ENCODE peak calls at places on chromosome 11, in six cellular contexts. One of them, this sample, is unnamed.

GRCh38 chr11:118224512-118225180 is at the start of gene JAML:
- DNase-seq in H1: no peak
- DNase-seq in IMR-90: no peak
- DNase-seq in H9: no peak
- DNase-seq in trophoblast cell: no peak
- DNase-seq in mesenchymal stem cell: no peak
- DNase-seq in this sample: no peak

GRCh38 chr11:114348200-114349191 is 51.8 kb downstream of the C11orf71 start:
- DNase-seq in H1: peak
- DNase-seq in IMR-90: peak
- DNase-seq in H9: peak
- DNase-seq in trophoblast cell: peak
- DNase-seq in mesenchymal stem cell: peak
- DNase-seq in this sample: peak

GRCh38 chr11:61160487-61161189 is 588 bp downstream of the VPS37C start:
- DNase-seq in H1: no peak
- DNase-seq in IMR-90: no peak
- DNase-seq in H9: no peak
- DNase-seq in trophoblast cell: no peak
- DNase-seq in mesenchymal stem cell: peak
- DNase-seq in this sample: no peak

GRCh38 chr11:57471496-57471895 is 11.2 kb downstream of the RTN4RL2 start:
- DNase-seq in H1: no peak
- DNase-seq in IMR-90: no peak
- DNase-seq in H9: no peak
- DNase-seq in trophoblast cell: no peak
- DNase-seq in mesenchymal stem cell: no peak
- DNase-seq in this sample: no peak

GRCh38 chr11:1242289-1242688 is 19.4 kb downstream of the MUC5B start:
- DNase-seq in H1: no peak
- DNase-seq in IMR-90: no peak
- DNase-seq in H9: no peak
- DNase-seq in trophoblast cell: no peak
- DNase-seq in mesenchymal stem cell: no peak
- DNase-seq in this sample: no peak

GRCh38 chr11:115275045-115275444 is 229.2 kb downstream of the CADM1 start:
- DNase-seq in H1: no peak
- DNase-seq in IMR-90: no peak
- DNase-seq in H9: no peak
- DNase-seq in trophoblast cell: no peak
- DNase-seq in mesenchymal stem cell: no peak
- DNase-seq in this sample: no peak

GRCh38 chr11:13118691-13119090 is 109.6 kb downstream of the RASSF10 start:
- DNase-seq in H1: no peak
- DNase-seq in IMR-90: no peak
- DNase-seq in H9: no peak
- DNase-seq in trophoblast cell: no peak
- DNase-seq in mesenchymal stem cell: peak
- DNase-seq in this sample: no peak

GRCh38 chr11:2089536-2090165 is 49.5 kb downstream of the IGF2 start:
- DNase-seq in H1: no peak
- DNase-seq in IMR-90: peak
- DNase-seq in H9: peak
- DNase-seq in trophoblast cell: no peak
- DNase-seq in mesenchymal stem cell: peak
- DNase-seq in this sample: peak

GRCh38 chr11:723120-723883 is 17.3 kb downstream of the EPS8L2 start:
- DNase-seq in H1: no peak
- DNase-seq in IMR-90: peak
- DNase-seq in H9: peak
- DNase-seq in trophoblast cell: no peak
- DNase-seq in mesenchymal stem cell: peak
- DNase-seq in this sample: no peak

GRCh38 chr11:114079406-114080072 is 20.0 kb downstream of the ZBTB16 start:
- DNase-seq in H1: no peak
- DNase-seq in IMR-90: no peak
- DNase-seq in H9: no peak
- DNase-seq in trophoblast cell: no peak
- DNase-seq in mesenchymal stem cell: peak
- DNase-seq in this sample: no peak

GRCh38 chr11:12496181-12497025 is 119.0 kb downstream of the PARVA start:
- DNase-seq in H1: no peak
- DNase-seq in IMR-90: peak
- DNase-seq in H9: peak
- DNase-seq in trophoblast cell: peak
- DNase-seq in mesenchymal stem cell: peak
- DNase-seq in this sample: no peak

GRCh38 chr11:92854952-92855351 is 114.5 kb upstream of the MTNR1B start:
- DNase-seq in H1: no peak
- DNase-seq in IMR-90: no peak
- DNase-seq in H9: no peak
- DNase-seq in trophoblast cell: no peak
- DNase-seq in mesenchymal stem cell: no peak
- DNase-seq in this sample: no peak

GRCh38 chr11:92861641-92862040 is 107.8 kb upstream of the MTNR1B start:
- DNase-seq in H1: no peak
- DNase-seq in IMR-90: no peak
- DNase-seq in H9: no peak
- DNase-seq in trophoblast cell: no peak
- DNase-seq in mesenchymal stem cell: peak
- DNase-seq in this sample: no peak

GRCh38 chr11:92854162-92854561 is 115.3 kb upstream of the MTNR1B start:
- DNase-seq in H1: no peak
- DNase-seq in IMR-90: no peak
- DNase-seq in H9: no peak
- DNase-seq in trophoblast cell: no peak
- DNase-seq in mesenchymal stem cell: no peak
- DNase-seq in this sample: no peak

DNA sequence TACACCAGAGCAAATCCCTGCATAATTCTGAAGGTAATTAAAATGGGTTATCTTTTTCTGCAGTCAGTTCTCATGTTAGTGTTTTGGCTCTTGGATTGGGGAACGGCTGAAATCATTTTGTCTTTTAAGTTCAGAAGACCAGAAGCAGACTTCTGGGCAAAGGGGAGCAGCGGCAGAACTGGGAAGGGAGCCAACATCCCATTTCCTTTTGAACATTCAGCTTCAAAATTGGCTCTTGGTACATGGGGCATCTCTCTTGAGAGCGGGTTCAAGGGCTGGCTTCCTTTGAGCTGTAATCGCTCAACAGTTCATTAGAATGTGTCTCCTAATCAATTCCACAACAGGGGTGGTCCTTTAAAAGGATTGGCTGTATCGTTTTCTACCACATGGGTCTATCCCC is 110.2 kb upstream of the MTNR1B start:
- DNase-seq in H1: no peak
- DNase-seq in IMR-90: no peak
- DNase-seq in H9: no peak
- DNase-seq in trophoblast cell: no peak
- DNase-seq in mesenchymal stem cell: no peak
- DNase-seq in this sample: no peak
- H3K9ac ChIP-seq in H1: no peak
- H3K9ac ChIP-seq in IMR-90: no peak
- H3K9ac ChIP-seq in H9: no peak
- H3K9ac ChIP-seq in trophoblast cell: no peak
- H3K9ac ChIP-seq in mesenchymal stem cell: no peak
- H3K9ac ChIP-seq in this sample: no peak

DNA sequence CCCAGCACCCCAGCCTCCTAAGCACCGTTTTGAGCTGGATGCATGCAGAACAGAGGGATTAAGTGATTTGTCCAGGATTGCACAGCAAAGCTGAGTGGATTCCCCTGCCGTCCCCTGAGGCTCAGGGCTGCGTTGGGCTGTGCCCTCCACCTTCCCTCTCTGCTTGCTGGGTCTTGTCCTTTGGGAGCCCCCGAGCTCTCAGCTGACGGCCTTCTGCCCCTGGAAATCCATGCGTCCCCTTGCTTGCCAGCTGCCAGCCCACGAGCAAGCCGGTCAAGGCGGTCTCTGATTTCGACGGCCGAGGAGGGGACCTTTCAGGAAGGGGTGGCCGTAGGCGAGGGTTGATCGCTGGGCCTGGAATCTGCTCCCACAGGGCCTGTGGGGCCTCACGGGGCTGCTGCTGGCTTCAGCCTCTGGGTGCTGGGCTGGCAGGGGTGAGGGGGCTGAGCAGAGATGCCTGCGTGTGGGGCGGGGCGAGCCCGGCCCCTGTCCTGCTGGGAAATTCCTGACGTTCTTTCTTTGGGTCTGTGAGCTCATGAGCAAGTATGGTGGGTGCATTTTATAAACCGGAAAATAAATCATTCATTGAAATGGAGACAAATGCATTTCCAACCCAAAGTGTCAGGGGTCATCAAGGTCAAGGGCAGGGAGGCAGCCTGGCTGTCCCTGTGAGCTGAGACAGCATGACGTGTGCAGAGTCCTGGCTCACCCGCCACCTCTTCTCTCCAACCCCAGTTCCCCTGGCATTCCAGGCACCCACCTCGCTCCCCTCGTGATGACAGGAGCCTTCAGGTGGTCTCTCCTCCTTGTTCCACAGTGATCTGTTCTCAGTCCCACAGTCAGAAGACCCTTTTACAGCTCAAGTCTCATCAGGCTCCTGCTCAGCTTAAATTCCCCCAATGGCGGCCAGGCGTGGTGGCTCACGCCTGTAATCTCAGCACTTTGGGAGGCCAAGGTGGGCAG is 28.1 kb downstream of the FGF4 start:
- DNase-seq in H1: no peak
- DNase-seq in IMR-90: no peak
- DNase-seq in H9: no peak
- DNase-seq in trophoblast cell: no peak
- DNase-seq in mesenchymal stem cell: no peak
- DNase-seq in this sample: no peak
- H4K91ac ChIP-seq in H1: no peak
- H4K91ac ChIP-seq in IMR-90: peak
- H4K91ac ChIP-seq in H9: no peak
- H4K91ac ChIP-seq in trophoblast cell: peak
- H4K91ac ChIP-seq in mesenchymal stem cell: peak
- H4K91ac ChIP-seq in this sample: no peak

GRCh38 chr11:70398834-70399680 is 728 bp downstream of the CTTN start:
- DNase-seq in H1: no peak
- DNase-seq in IMR-90: no peak
- DNase-seq in H9: no peak
- DNase-seq in trophoblast cell: peak
- DNase-seq in mesenchymal stem cell: no peak
- DNase-seq in this sample: no peak
- H3K4ac ChIP-seq in H1: no peak
- H3K4ac ChIP-seq in IMR-90: peak
- H3K4ac ChIP-seq in H9: no peak
- H3K4ac ChIP-seq in trophoblast cell: peak
- H3K4ac ChIP-seq in mesenchymal stem cell: peak
- H3K4ac ChIP-seq in this sample: no peak

GRCh38 chr11:44860967-44861828 is 89.5 kb downstream of the TP53I11 start:
- DNase-seq in H1: no peak
- DNase-seq in IMR-90: no peak
- DNase-seq in H9: no peak
- DNase-seq in trophoblast cell: no peak
- DNase-seq in mesenchymal stem cell: no peak
- DNase-seq in this sample: no peak
- H3K9ac ChIP-seq in H1: no peak
- H3K9ac ChIP-seq in IMR-90: peak
- H3K9ac ChIP-seq in H9: no peak
- H3K9ac ChIP-seq in trophoblast cell: no peak
- H3K9ac ChIP-seq in mesenchymal stem cell: peak
- H3K9ac ChIP-seq in this sample: peak

This sample was measured in neuronal stem cell.